ENCODE peak calls at places on chromosomes 16 and 17, in four cellular contexts. D, Y, I and W are unnamed samples.

GRCh38 chr17:39365252-39365651 is 36.2 kb downstream of the FBXL20 start:
- DNase-seq in D (peak), Y (no peak), I (no peak), W (no peak)

GRCh38 chr17:63600569-63601438 is at the start of gene TACO1:
- DNase-seq in D (peak), Y (peak), I (peak), W (peak)

GRCh38 chr16:53414381-53414780 is 19.9 kb upstream of the RBL2 start:
- DNase-seq in D (no peak), Y (no peak), I (no peak), W (no peak)

GRCh38 chr16:9469512-9469911 is 378.1 kb downstream of the HAPSTR1 start:
- DNase-seq in D (no peak), Y (no peak), I (no peak), W (no peak)

GRCh38 chr17:15516150-15516549 is 47.1 kb downstream of the TVP23C start:
- DNase-seq in D (no peak), Y (no peak), I (no peak), W (no peak)

GRCh38 chr17:38663125-38663751 is 11.5 kb downstream of the EPOP start:
- DNase-seq in D (peak), Y (peak), I (peak), W (no peak)

GRCh38 chr16:48318630-48319029 is 66.6 kb downstream of the SIAH1 start:
- DNase-seq in D (no peak), Y (peak), I (no peak), W (no peak)

GRCh38 chr16:72921106-72921505 is 126.8 kb downstream of the ZFHX3 start:
- DNase-seq in D (no peak), Y (no peak), I (no peak), W (no peak)

GRCh38 chr17:47741793-47742145 is 8.7 kb downstream of the TBX21 start:
- DNase-seq in D (no peak), Y (peak), I (no peak), W (no peak)

GRCh38 chr16:86584726-86585721 is 6.7 kb downstream of the FOXL1 start:
- DNase-seq in D (peak), Y (no peak), I (no peak), W (no peak)

GRCh38 chr17:79244665-79245064 is 170.0 kb downstream of the ENGASE start:
- DNase-seq in D (no peak), Y (no peak), I (no peak), W (no peak)

GRCh38 chr16:83926726-83927397 is 26.2 kb upstream of the OSGIN1 start:
- DNase-seq in D (peak), Y (peak), I (peak), W (no peak)

GRCh38 chr17:67245694-67246397 is 850 bp upstream of the HELZ start:
- DNase-seq in D (no peak), Y (peak), I (peak), W (peak)

GRCh38 chr17:42849031-42849430 is 2.0 kb upstream of the AOC3 start:
- DNase-seq in D (no peak), Y (no peak), I (no peak), W (peak)

GRCh38 chr17:70345061-70345460 is 175.7 kb downstream of the KCNJ2 start:
- DNase-seq in D (no peak), Y (no peak), I (no peak), W (no peak)

GRCh38 chr16:2166263-2167080 is 10.9 kb downstream of the TRAF7 start:
- DNase-seq in D (no peak), Y (no peak), I (no peak), W (no peak)

GRCh38 chr16:9946022-9946720 is 236.1 kb downstream of the GRIN2A start:
- DNase-seq in D (no peak), Y (no peak), I (no peak), W (no peak)

GRCh38 chr16:58385218-58385773 is 7.0 kb upstream of the GINS3 start:
- DNase-seq in D (no peak), Y (no peak), I (no peak), W (no peak)

GRCh38 chr16:11796227-11797165 is 562 bp downstream of the ZC3H7A start:
- DNase-seq in D (peak), Y (no peak), I (peak), W (peak)

GRCh38 chr16:87464691-87465300 is 28.0 kb downstream of the ZCCHC14 start:
- DNase-seq in D (peak), Y (peak), I (peak), W (no peak)

GRCh38 chr17:45052052-45052772 is 780 bp upstream of the DCAKD start:
- DNase-seq in D (peak), Y (peak), I (peak), W (no peak)

GRCh38 chr17:36879027-36879426 is 58.2 kb upstream of the LHX1 start:
- DNase-seq in D (no peak), Y (no peak), I (no peak), W (no peak)

GRCh38 chr16:77300232-77300631 is 101.0 kb downstream of the SYCE1L start:
- DNase-seq in D (peak), Y (no peak), I (no peak), W (no peak)

GRCh38 chr16:23996258-23996955 is 160.6 kb downstream of the PRKCB start:
- DNase-seq in D (no peak), Y (no peak), I (no peak), W (no peak)

GRCh38 chr16:46731691-46732555 is 16.2 kb downstream of the MYLK3 start:
- DNase-seq in D (no peak), Y (no peak), I (peak), W (peak)

GRCh38 chr17:78947235-78948153 is 22.3 kb upstream of the TIMP2 start:
- DNase-seq in D (no peak), Y (no peak), I (no peak), W (no peak)

GRCh38 chr17:61363601-61364462 is 35.8 kb upstream of the TBX2 start:
- DNase-seq in D (no peak), Y (no peak), I (no peak), W (no peak)

GRCh38 chr16:66042341-66042740 is 324.1 kb upstream of the CDH5 start:
- DNase-seq in D (no peak), Y (no peak), I (no peak), W (no peak)

GRCh38 chr17:68423251-68423650 is 34.0 kb downstream of the WIPI1 start:
- DNase-seq in D (no peak), Y (no peak), I (no peak), W (no peak)

GRCh38 chr16:28061702-28062101 is 1.8 kb downstream of the GSG1L start:
- DNase-seq in D (no peak), Y (no peak), I (no peak), W (no peak)

GRCh38 chr17:72021417-72022041 is 99.3 kb upstream of the SOX9 start:
- DNase-seq in D (no peak), Y (peak), I (no peak), W (no peak)

GRCh38 chr17:58156839-58157803 is 8.9 kb downstream of the OR4D1 start:
- DNase-seq in D (no peak), Y (no peak), I (peak), W (no peak)

GRCh38 chr17:56505154-56505756 is 88.2 kb upstream of the NOG start:
- DNase-seq in D (no peak), Y (no peak), I (no peak), W (no peak)

GRCh38 chr17:6574689-6575595 is 18.6 kb upstream of the PITPNM3 start:
- DNase-seq in D (no peak), Y (no peak), I (peak), W (peak)

GRCh38 chr17:42039794-42040763 is 10.3 kb downstream of the C17orf113 start:
- DNase-seq in D (no peak), Y (no peak), I (no peak), W (no peak)

GRCh38 chr17:21125862-21126261 is 902 bp upstream of the DHRS7B start:
- DNase-seq in D (no peak), Y (peak), I (no peak), W (no peak)

GRCh38 chr16:31072540-31073072 is 1.4 kb downstream of the ZNF668 start:
- DNase-seq in D (no peak), Y (peak), I (no peak), W (no peak)

GRCh38 chr16:58418601-58419000 is 26.3 kb downstream of the GINS3 start:
- DNase-seq in D (peak), Y (peak), I (no peak), W (no peak)

GRCh38 chr16:275041-275621 is 613 bp downstream of the RGS11 start:
- DNase-seq in D (no peak), Y (no peak), I (peak), W (no peak)

GRCh38 chr16:10782628-10783027 is 36.0 kb downstream of the TVP23A start:
- DNase-seq in D (no peak), Y (no peak), I (no peak), W (no peak)